ENCODE peak calls at places on chromosome 21, in four cellular contexts. F is mucosa of descending colon; Z is AG09319; T is CD8-positive, alpha-beta T cell. E is an unnamed sample.

GRCh38 chr21:27590271-27590670 is 623.4 kb upstream of the ADAMTS5 start:
- DNase-seq in F (no peak), Z (peak), T (no peak), E (no peak)

GRCh38 chr21:15433091-15433490 is 296.7 kb upstream of the USP25 start:
- DNase-seq in F (no peak), Z (no peak), T (no peak), E (no peak)

GRCh38 chr21:24514081-24514733 is 1093.1 kb downstream of the MRPL39 start:
- DNase-seq in F (no peak), Z (no peak), T (no peak), E (no peak)

GRCh38 chr21:35528109-35529042 is 479.3 kb upstream of the RUNX1 start:
- DNase-seq in F (peak), Z (no peak), T (peak), E (no peak)

GRCh38 chr21:31222142-31222541 is 121.9 kb downstream of the TIAM1 start:
- DNase-seq in F (no peak), Z (no peak), T (no peak), E (no peak)

GRCh38 chr21:43790053-43790524 is 712 bp downstream of the RRP1 start:
- DNase-seq in F (no peak), Z (no peak), T (no peak), E (no peak)

GRCh38 chr21:31293986-31294385 is 50.1 kb downstream of the TIAM1 start:
- DNase-seq in F (no peak), Z (peak), T (no peak), E (no peak)

GRCh38 chr21:34100789-34101188 is 27.4 kb downstream of the MRPS6 start:
- DNase-seq in F (no peak), Z (no peak), T (no peak), E (no peak)

GRCh38 chr21:33767236-33767635 is 124.9 kb downstream of the ITSN1 start:
- DNase-seq in F (no peak), Z (no peak), T (no peak), E (no peak)

GRCh38 chr21:29771491-29772066 is 168.2 kb downstream of the GRIK1 start:
- DNase-seq in F (no peak), Z (no peak), T (no peak), E (no peak)

GRCh38 chr21:34726627-34727337 is 58.0 kb downstream of the CLIC6 start:
- DNase-seq in F (no peak), Z (no peak), T (no peak), E (no peak)

GRCh38 chr21:32562426-32562825 is 22.9 kb downstream of the TCP10L start:
- DNase-seq in F (no peak), Z (peak), T (no peak), E (no peak)

GRCh38 chr21:16046625-16047340 is 317.0 kb downstream of the USP25 start:
- DNase-seq in F (no peak), Z (no peak), T (no peak), E (no peak)

GRCh38 chr21:33848252-33848953 is 67.2 kb downstream of the ATP5PO start:
- DNase-seq in F (no peak), Z (no peak), T (no peak), E (no peak)

GRCh38 chr21:42039470-42039901 is 29.3 kb upstream of the ZBTB21 start:
- DNase-seq in F (no peak), Z (peak), T (no peak), E (no peak)

GRCh38 chr21:29174607-29175013 is 44.2 kb downstream of the MAP3K7CL start:
- DNase-seq in F (no peak), Z (no peak), T (no peak), E (no peak)

GRCh38 chr21:41620982-41621381 is 113.0 kb upstream of the TMPRSS2 start:
- DNase-seq in F (no peak), Z (no peak), T (no peak), E (no peak)

GRCh38 chr21:39867198-39867650 is at the start of gene PCP4:
- DNase-seq in F (no peak), Z (no peak), T (no peak), E (peak)

GRCh38 chr21:29332461-29333354 is 34.0 kb downstream of the BACH1 start:
- DNase-seq in F (no peak), Z (no peak), T (no peak), E (no peak)

GRCh38 chr21:42561742-42562141 is 48.1 kb downstream of the SLC37A1 start:
- DNase-seq in F (peak), Z (no peak), T (no peak), E (no peak)

GRCh38 chr21:24115141-24115540 is 1492.1 kb downstream of the MRPL39 start:
- DNase-seq in F (no peak), Z (no peak), T (no peak), E (no peak)

GRCh38 chr21:41783476-41784150 is 16.8 kb upstream of the RIPK4 start:
- DNase-seq in F (peak), Z (no peak), T (no peak), E (no peak)

GRCh38 chr21:14956826-14957225 is 108.0 kb downstream of the NRIP1 start:
- DNase-seq in F (no peak), Z (no peak), T (no peak), E (no peak)

GRCh38 chr21:26105819-26106218 is 64.8 kb downstream of the APP start:
- DNase-seq in F (no peak), Z (no peak), T (no peak), E (no peak)

GRCh38 chr21:43282358-43283120 is 113.7 kb downstream of the CRYAA start:
- DNase-seq in F (peak), Z (no peak), T (no peak), E (no peak)

GRCh38 chr21:17903029-17903806 is 84.1 kb upstream of the C21orf91 start:
- DNase-seq in F (no peak), Z (no peak), T (no peak), E (no peak)

GRCh38 chr21:25396135-25396711 is 211.1 kb downstream of the MRPL39 start:
- DNase-seq in F (no peak), Z (no peak), T (no peak), E (no peak)

GRCh38 chr21:29664615-29665014 is 275.2 kb downstream of the GRIK1 start:
- DNase-seq in F (no peak), Z (no peak), T (no peak), E (no peak)

GRCh38 chr21:16539041-16539440 is 809.3 kb downstream of the USP25 start:
- DNase-seq in F (no peak), Z (no peak), T (no peak), E (no peak)

GRCh38 chr21:34881894-34882371 is 167.2 kb downstream of the RUNX1 start:
- DNase-seq in F (no peak), Z (no peak), T (no peak), E (no peak)

GRCh38 chr21:31731112-31731801 is 661 bp downstream of the SCAF4 start:
- DNase-seq in F (peak), Z (no peak), T (peak), E (peak)

GRCh38 chr21:43572443-43572842 is 86.8 kb downstream of the HSF2BP start:
- DNase-seq in F (no peak), Z (no peak), T (no peak), E (no peak)

GRCh38 chr21:33419538-33420123 is 16.4 kb downstream of the IFNGR2 start:
- DNase-seq in F (no peak), Z (peak), T (no peak), E (no peak)

GRCh38 chr21:31471865-31472264 is 127.8 kb upstream of the TIAM1 start:
- DNase-seq in F (no peak), Z (no peak), T (no peak), E (no peak)

GRCh38 chr21:39645331-39645730 is 32.6 kb downstream of the B3GALT5 start:
- DNase-seq in F (no peak), Z (no peak), T (no peak), E (no peak)

DNA sequence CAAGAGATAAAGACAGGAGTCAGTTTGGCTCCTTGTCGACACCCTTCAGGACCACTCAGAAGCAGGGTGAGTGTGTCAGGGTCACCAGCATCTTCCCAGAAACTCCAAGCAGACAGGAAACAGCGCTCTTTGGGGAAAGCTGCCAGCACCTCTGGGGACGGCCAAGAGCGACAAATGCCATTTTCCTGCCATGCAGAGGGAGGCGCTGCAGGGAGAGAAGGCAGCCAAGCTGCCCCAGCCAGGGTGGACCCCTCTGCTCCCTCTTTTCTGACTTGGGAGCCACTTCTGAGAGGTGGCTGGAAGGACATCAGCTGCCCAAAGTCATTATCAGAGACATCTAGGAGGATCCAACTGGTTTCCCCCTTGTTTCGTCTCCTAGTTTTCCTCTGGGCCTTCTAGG is 29.0 kb downstream of the SIM2 start:
- DNase-seq in F (no peak), Z (no peak), T (no peak), E (no peak)
- TF ChIP-seq CTCF in F (no peak), Z (no peak), T (no peak), E (no peak)

DNA sequence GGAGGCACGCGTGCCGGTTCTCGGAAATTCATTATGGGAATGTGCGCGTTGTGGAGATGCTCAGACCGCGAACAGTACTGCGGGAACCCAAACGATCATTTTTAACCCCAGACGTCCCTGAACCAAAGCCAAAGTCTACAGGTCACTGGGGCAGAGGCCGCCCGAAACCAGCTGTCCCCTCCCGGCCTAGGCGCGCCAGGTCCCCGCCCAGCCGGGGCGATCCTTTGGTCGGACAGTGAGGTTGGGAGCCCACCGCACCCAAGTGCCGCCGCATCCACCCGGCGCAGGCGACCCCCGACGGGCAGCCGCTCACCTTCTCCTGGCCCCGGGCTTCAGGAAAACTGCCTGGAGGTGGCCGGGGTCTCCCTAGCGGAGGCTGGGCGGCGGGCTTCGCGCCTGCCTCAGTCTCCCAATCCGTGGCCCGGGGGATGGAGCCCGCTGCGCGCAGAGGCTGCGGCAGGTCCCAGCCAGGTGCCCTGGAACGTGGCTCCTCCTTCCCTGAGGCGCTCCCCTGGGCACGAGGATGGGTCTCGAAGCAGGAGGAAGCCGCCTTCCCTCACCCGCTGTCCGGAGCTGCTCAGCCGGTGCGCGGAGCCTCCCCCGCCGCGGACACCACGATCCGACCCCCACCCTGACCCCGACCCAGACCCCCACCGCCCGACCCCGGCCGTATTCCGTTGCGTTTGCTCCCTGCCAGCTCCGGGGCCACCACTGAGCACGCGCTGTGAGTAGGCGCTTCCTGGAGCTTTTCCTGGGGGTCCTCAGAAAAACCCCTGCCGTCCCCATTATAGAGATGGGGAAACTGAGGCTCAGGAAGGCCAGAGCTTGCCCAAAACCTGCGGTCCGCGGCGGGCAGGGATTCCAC is 8.1 kb upstream of the SLX9 start:
- DNase-seq in F (peak), Z (no peak), T (no peak), E (no peak)
- TF ChIP-seq CTCF in F (no peak), Z (no peak), T (no peak), E (no peak)

DNA sequence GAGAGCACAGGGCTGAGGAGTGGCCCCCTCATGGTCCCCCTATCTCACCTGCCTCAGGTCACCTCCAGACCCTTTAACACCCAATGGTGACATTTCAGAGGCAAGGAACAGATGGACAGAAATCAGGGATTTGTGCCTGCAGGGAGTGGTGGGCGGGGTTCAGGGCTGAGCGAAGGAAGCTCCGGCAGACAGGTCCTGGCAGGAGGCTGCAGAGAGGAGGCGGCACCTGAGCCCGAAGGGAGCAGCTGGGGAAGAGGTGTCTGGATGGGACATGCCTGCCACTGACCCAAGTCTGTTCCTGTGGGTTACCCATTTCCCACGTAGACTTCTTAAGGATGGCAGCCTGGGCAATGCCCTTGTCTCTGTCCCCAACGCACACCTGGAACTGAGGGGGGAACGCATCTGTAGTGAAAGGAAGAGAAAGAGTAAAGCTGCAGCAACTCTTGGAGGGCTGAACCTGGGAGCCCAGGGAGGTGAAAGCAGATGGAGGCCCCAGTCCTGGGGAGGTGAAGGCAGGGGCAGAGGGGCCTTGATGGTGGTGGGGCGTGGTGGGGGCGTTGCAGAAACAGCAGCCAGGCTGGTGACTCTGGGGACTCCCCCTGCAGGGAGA is 61.6 kb upstream of the ADARB1 start:
- DNase-seq in F (peak), Z (no peak), T (no peak), E (no peak)
- TF ChIP-seq CTCF in F (no peak), Z (no peak), T (no peak), E (no peak)

GRCh38 chr21:21159253-21159899 is 161.2 kb downstream of the NCAM2 start:
- DNase-seq in F (no peak), Z (no peak), T (no peak), E (no peak)

GRCh38 chr21:21158376-21158918 is 160.2 kb downstream of the NCAM2 start:
- DNase-seq in F (no peak), Z (no peak), T (no peak), E (no peak)

GRCh38 chr21:21165063-21165645 is 166.9 kb downstream of the NCAM2 start:
- DNase-seq in F (no peak), Z (peak), T (no peak), E (no peak)

DNA sequence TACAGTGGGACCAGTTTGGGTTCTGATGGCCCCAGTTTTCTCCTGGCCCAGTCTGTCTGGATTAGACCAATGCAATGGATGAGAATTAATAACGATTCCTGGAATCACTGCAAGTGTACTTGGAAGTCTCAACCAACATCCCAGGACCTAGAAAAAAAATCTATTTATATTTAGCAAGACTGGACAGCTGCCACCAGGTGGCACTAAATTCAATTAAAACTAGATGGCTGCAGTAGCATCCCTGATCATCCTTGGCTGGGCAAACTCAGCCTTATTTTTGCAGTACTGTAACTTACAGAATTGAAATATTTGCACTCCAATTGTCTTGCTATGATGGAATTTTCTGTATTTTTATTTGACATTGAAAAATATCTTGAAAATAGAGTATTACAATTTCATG is 165.7 kb downstream of the NCAM2 start:
- DNase-seq in F (no peak), Z (peak), T (peak), E (peak)
- TF ChIP-seq CTCF in F (peak), Z (peak), T (peak), E (peak)

DNA sequence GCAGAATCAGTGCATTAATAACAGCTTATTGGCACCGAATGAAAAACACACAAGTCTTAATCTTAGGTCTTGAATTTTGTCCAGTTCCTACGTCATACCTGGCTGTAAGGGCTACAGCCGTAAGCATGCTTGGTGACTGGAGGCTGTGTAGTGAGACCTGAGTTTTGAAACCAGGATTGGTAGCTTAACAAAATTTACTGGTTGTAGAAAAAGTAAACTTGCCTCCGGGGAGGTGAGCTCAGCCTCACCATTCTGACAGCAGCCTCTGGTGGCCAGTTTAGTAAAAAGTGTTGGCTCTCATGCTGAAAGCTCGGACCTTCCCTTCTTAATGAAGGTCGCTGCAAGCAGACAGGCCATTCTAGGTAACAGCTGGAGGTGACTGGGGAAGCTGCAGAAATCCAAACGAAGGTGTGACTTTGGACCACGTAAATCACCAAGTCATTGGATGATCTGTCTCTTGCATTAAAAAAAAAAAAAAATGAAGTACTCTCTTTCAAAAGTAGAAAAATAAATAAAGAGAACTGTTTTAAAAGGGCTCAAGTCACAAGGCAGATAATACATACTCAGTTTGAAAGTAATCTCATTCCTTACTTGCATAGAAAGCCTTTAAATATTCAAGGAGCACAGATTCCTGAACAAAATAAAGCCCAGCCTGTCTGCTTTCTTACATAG is 48.8 kb downstream of the HLCS start:
- DNase-seq in F (no peak), Z (no peak), T (no peak), E (no peak)
- TF ChIP-seq CTCF in F (no peak), Z (peak), T (no peak), E (peak)

DNA sequence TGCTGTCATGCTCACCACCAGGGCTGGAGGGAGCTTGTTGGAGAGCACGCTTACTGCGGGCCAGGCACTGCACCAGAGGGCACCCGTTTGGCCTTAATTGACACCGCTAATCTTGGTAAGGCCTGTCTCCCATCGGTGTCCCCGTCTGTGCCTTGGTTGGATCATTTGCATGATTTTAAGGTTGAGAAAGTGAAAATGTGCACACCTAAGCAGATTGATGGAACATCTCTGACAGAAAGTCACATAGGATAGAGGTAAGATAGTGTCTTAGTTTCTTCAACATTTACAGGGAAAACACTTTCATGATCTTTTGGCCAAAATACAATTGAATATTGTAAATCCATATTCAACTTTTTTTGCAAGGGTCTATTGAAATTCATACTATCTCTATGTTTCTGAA is 255.5 kb downstream of the KCNJ6 start:
- DNase-seq in F (no peak), Z (no peak), T (no peak), E (no peak)
- TF ChIP-seq CTCF in F (no peak), Z (no peak), T (no peak), E (no peak)